ENCODE peak calls at places on chromosomes 13 and 19, in seven cellular contexts. A is astrocyte, K is AG09309, O is esophagus muscularis mucosa, S is WTC11, M is upper lobe of right lung, D is iris pigment epithelial cell. I is an unnamed sample.

GRCh38 chr13:26471807-26472206 is 85.7 kb upstream of the WASF3 start:
- DNase-seq in A (no peak), K (no peak), O (peak), S (no peak), M (no peak), D (no peak), I (no peak)

GRCh38 chr13:91203430-91203829 is 144.1 kb upstream of the MIR17HG start:
- DNase-seq in A (no peak), K (no peak), O (no peak), S (no peak), M (no peak), D (no peak), I (no peak)

GRCh38 chr13:99805361-99805760 is 166.2 kb downstream of the ZIC5 start:
- DNase-seq in A (no peak), K (no peak), O (no peak), S (peak), M (no peak), D (no peak), I (no peak)

GRCh38 chr13:108700421-108701170 is 71.2 kb downstream of the MYO16 start:
- DNase-seq in A (peak), K (no peak), O (no peak), S (no peak), M (no peak), D (peak), I (no peak)

GRCh38 chr19:27748551-27749152 is 1464.3 kb downstream of the UQCRFS1 start:
- DNase-seq in A (no peak), K (no peak), O (no peak), S (no peak), M (peak), D (peak), I (no peak)

GRCh38 chr13:52162279-52163101 is 3.1 kb upstream of the NEK3 start:
- DNase-seq in A (peak), K (no peak), O (no peak), S (no peak), M (no peak), D (peak), I (no peak)

GRCh38 chr13:50392977-50393376 is 377.7 kb downstream of the KCNRG start:
- DNase-seq in A (no peak), K (no peak), O (no peak), S (no peak), M (no peak), D (no peak), I (no peak)

GRCh38 chr19:30088567-30088966 is 146.5 kb downstream of the URI1 start:
- DNase-seq in A (no peak), K (no peak), O (no peak), S (no peak), M (no peak), D (no peak), I (no peak)

GRCh38 chr19:55005684-55006488 is 32.2 kb downstream of the GP6 start:
- DNase-seq in A (peak), K (no peak), O (no peak), S (no peak), M (no peak), D (peak), I (peak)

GRCh38 chr19:10782795-10783194 is 53.2 kb downstream of the TMED1 start:
- DNase-seq in A (no peak), K (no peak), O (no peak), S (no peak), M (no peak), D (no peak), I (no peak)

GRCh38 chr13:20125129-20125782 is 35.6 kb downstream of the GJA3 start:
- DNase-seq in A (peak), K (peak), O (no peak), S (no peak), M (no peak), D (peak), I (no peak)

GRCh38 chr13:27139565-27139964 is 32.0 kb downstream of the USP12 start:
- DNase-seq in A (no peak), K (no peak), O (no peak), S (no peak), M (no peak), D (no peak), I (no peak)

GRCh38 chr13:42395066-42395821 is 123.3 kb downstream of the AKAP11 start:
- DNase-seq in A (no peak), K (no peak), O (no peak), S (no peak), M (no peak), D (no peak), I (no peak)

GRCh38 chr13:19150712-19151228 is 30.9 kb downstream of the TUBA3C start:
- DNase-seq in A (no peak), K (no peak), O (no peak), S (no peak), M (peak), D (no peak), I (no peak)

GRCh38 chr13:91946498-91947070 is 548.2 kb downstream of the GPC5 start:
- DNase-seq in A (peak), K (no peak), O (no peak), S (no peak), M (no peak), D (peak), I (peak)

GRCh38 chr13:80215368-80215767 is 125.6 kb downstream of the SPRY2 start:
- DNase-seq in A (peak), K (no peak), O (no peak), S (no peak), M (no peak), D (peak), I (no peak)

GRCh38 chr13:45370922-45371406 is 30.0 kb upstream of the TPT1 start:
- DNase-seq in A (peak), K (peak), O (no peak), S (peak), M (peak), D (peak), I (peak)

GRCh38 chr13:48748681-48749080 is 95.0 kb downstream of the CYSLTR2 start:
- DNase-seq in A (no peak), K (no peak), O (no peak), S (no peak), M (no peak), D (no peak), I (no peak)

GRCh38 chr19:42370068-42370520 is 20.0 kb downstream of the CNFN start:
- DNase-seq in A (no peak), K (no peak), O (no peak), S (peak), M (no peak), D (no peak), I (no peak)

GRCh38 chr19:49019242-49019932 is 2.5 kb upstream of the LHB start:
- DNase-seq in A (no peak), K (no peak), O (no peak), S (peak), M (peak), D (peak), I (peak)

GRCh38 chr13:68026077-68026476 is 795.9 kb upstream of the PCDH9 start:
- DNase-seq in A (no peak), K (no peak), O (no peak), S (no peak), M (no peak), D (no peak), I (no peak)

GRCh38 chr13:114235697-114236096 is 1.0 kb downstream of the CDC16 start:
- DNase-seq in A (no peak), K (no peak), O (no peak), S (no peak), M (no peak), D (no peak), I (no peak)

GRCh38 chr13:42258747-42259146 is 13.2 kb upstream of the AKAP11 start:
- DNase-seq in A (no peak), K (no peak), O (no peak), S (peak), M (no peak), D (no peak), I (peak)